ENCODE peak calls at places on chromosomes 6 and 20, in eight cellular contexts. One of them, this sample, is unnamed.

GRCh38 chr6:34663887-34664269 is 32.7 kb downstream of the ILRUN start:
- DNase-seq in esophagus muscularis mucosa: no peak
- DNase-seq in EL: peak; percentile 21
- DNase-seq in myocyte: no peak
- DNase-seq in HEK293T: no peak
- DNase-seq in thoracic aorta: no peak
- DNase-seq in stimulated activated CD8-positive, alpha-beta memory T cell treated with anti-CD3 and anti-CD28 coated beads, Interleukin-2, amount 100 ng/mL, for 48 hours: no peak
- DNase-seq in cardiac fibroblast: peak; percentile 39
- DNase-seq in this sample: peak; percentile 35

GRCh38 chr6:32868257-32868788 is 14.3 kb downstream of the PSMB9 start:
- DNase-seq in esophagus muscularis mucosa: peak; percentile 93
- DNase-seq in EL: peak; percentile 77
- DNase-seq in myocyte: peak; percentile 83
- DNase-seq in HEK293T: peak; percentile 60
- DNase-seq in thoracic aorta: no peak
- DNase-seq in stimulated activated CD8-positive, alpha-beta memory T cell treated with anti-CD3 and anti-CD28 coated beads, Interleukin-2, amount 100 ng/mL, for 48 hours: peak; percentile 80
- DNase-seq in cardiac fibroblast: peak; percentile 80
- DNase-seq in this sample: peak; percentile 80

GRCh38 chr20:49214546-49214945 is 4.7 kb upstream of the DDX27 start:
- DNase-seq in esophagus muscularis mucosa: no peak
- DNase-seq in EL: no peak
- DNase-seq in myocyte: no peak
- DNase-seq in HEK293T: no peak
- DNase-seq in thoracic aorta: no peak
- DNase-seq in stimulated activated CD8-positive, alpha-beta memory T cell treated with anti-CD3 and anti-CD28 coated beads, Interleukin-2, amount 100 ng/mL, for 48 hours: no peak
- DNase-seq in cardiac fibroblast: no peak
- DNase-seq in this sample: no peak

GRCh38 chr20:44181611-44182010 is 5.4 kb downstream of the JPH2 start:
- DNase-seq in esophagus muscularis mucosa: no peak
- DNase-seq in EL: no peak
- DNase-seq in myocyte: peak; percentile 85
- DNase-seq in HEK293T: no peak
- DNase-seq in thoracic aorta: no peak
- DNase-seq in stimulated activated CD8-positive, alpha-beta memory T cell treated with anti-CD3 and anti-CD28 coated beads, Interleukin-2, amount 100 ng/mL, for 48 hours: no peak
- DNase-seq in cardiac fibroblast: no peak
- DNase-seq in this sample: no peak

GRCh38 chr20:52410182-52410647 is 218.6 kb upstream of the ZFP64 start:
- DNase-seq in esophagus muscularis mucosa: no peak
- DNase-seq in EL: no peak
- DNase-seq in myocyte: peak; percentile 20
- DNase-seq in HEK293T: no peak
- DNase-seq in thoracic aorta: no peak
- DNase-seq in stimulated activated CD8-positive, alpha-beta memory T cell treated with anti-CD3 and anti-CD28 coated beads, Interleukin-2, amount 100 ng/mL, for 48 hours: no peak
- DNase-seq in cardiac fibroblast: peak; percentile 78
- DNase-seq in this sample: no peak

GRCh38 chr6:104711371-104711770 is 148.3 kb downstream of the HACE1 start:
- DNase-seq in esophagus muscularis mucosa: no peak
- DNase-seq in EL: peak; percentile 54
- DNase-seq in myocyte: peak; percentile 38
- DNase-seq in HEK293T: no peak
- DNase-seq in thoracic aorta: no peak
- DNase-seq in stimulated activated CD8-positive, alpha-beta memory T cell treated with anti-CD3 and anti-CD28 coated beads, Interleukin-2, amount 100 ng/mL, for 48 hours: no peak
- DNase-seq in cardiac fibroblast: peak; percentile 55
- DNase-seq in this sample: peak; percentile 83

GRCh38 chr20:7772376-7772775 is 167.9 kb downstream of the HAO1 start:
- DNase-seq in esophagus muscularis mucosa: no peak
- DNase-seq in EL: peak; percentile 1
- DNase-seq in myocyte: peak; percentile 51
- DNase-seq in HEK293T: no peak
- DNase-seq in thoracic aorta: no peak
- DNase-seq in stimulated activated CD8-positive, alpha-beta memory T cell treated with anti-CD3 and anti-CD28 coated beads, Interleukin-2, amount 100 ng/mL, for 48 hours: no peak
- DNase-seq in cardiac fibroblast: peak; percentile 77
- DNase-seq in this sample: peak; percentile 2

GRCh38 chr20:47546184-47547033 is 44.7 kb downstream of the NCOA3 start:
- DNase-seq in esophagus muscularis mucosa: no peak
- DNase-seq in EL: peak; percentile 68
- DNase-seq in myocyte: peak; percentile 68
- DNase-seq in HEK293T: no peak
- DNase-seq in thoracic aorta: no peak
- DNase-seq in stimulated activated CD8-positive, alpha-beta memory T cell treated with anti-CD3 and anti-CD28 coated beads, Interleukin-2, amount 100 ng/mL, for 48 hours: no peak
- DNase-seq in cardiac fibroblast: peak; percentile 56
- DNase-seq in this sample: peak; percentile 59

GRCh38 chr6:109420751-109421150 is 19.7 kb downstream of the PPIL6 start:
- DNase-seq in esophagus muscularis mucosa: no peak
- DNase-seq in EL: no peak
- DNase-seq in myocyte: no peak
- DNase-seq in HEK293T: no peak
- DNase-seq in thoracic aorta: no peak
- DNase-seq in stimulated activated CD8-positive, alpha-beta memory T cell treated with anti-CD3 and anti-CD28 coated beads, Interleukin-2, amount 100 ng/mL, for 48 hours: no peak
- DNase-seq in cardiac fibroblast: no peak
- DNase-seq in this sample: peak; percentile 41

GRCh38 chr6:139219746-139220145 is 72.1 kb downstream of the TXLNB start:
- DNase-seq in esophagus muscularis mucosa: no peak
- DNase-seq in EL: no peak
- DNase-seq in myocyte: no peak
- DNase-seq in HEK293T: no peak
- DNase-seq in thoracic aorta: no peak
- DNase-seq in stimulated activated CD8-positive, alpha-beta memory T cell treated with anti-CD3 and anti-CD28 coated beads, Interleukin-2, amount 100 ng/mL, for 48 hours: no peak
- DNase-seq in cardiac fibroblast: no peak
- DNase-seq in this sample: no peak

GRCh38 chr6:137024172-137024990 is 20.4 kb downstream of the IL20RA start:
- DNase-seq in esophagus muscularis mucosa: peak; percentile 26
- DNase-seq in EL: no peak
- DNase-seq in myocyte: peak; percentile 63
- DNase-seq in HEK293T: no peak
- DNase-seq in thoracic aorta: no peak
- DNase-seq in stimulated activated CD8-positive, alpha-beta memory T cell treated with anti-CD3 and anti-CD28 coated beads, Interleukin-2, amount 100 ng/mL, for 48 hours: no peak
- DNase-seq in cardiac fibroblast: no peak
- DNase-seq in this sample: no peak

GRCh38 chr6:163356324-163356723 is 58.2 kb upstream of the QKI start:
- DNase-seq in esophagus muscularis mucosa: no peak
- DNase-seq in EL: peak; percentile 77
- DNase-seq in myocyte: no peak
- DNase-seq in HEK293T: peak; percentile 62
- DNase-seq in thoracic aorta: no peak
- DNase-seq in stimulated activated CD8-positive, alpha-beta memory T cell treated with anti-CD3 and anti-CD28 coated beads, Interleukin-2, amount 100 ng/mL, for 48 hours: no peak
- DNase-seq in cardiac fibroblast: peak; percentile 84
- DNase-seq in this sample: peak; percentile 92

GRCh38 chr6:17584241-17584803 is 15.8 kb upstream of the FAM8A1 start:
- DNase-seq in esophagus muscularis mucosa: no peak
- DNase-seq in EL: peak; percentile 85
- DNase-seq in myocyte: peak; percentile 89
- DNase-seq in HEK293T: peak; percentile 59
- DNase-seq in thoracic aorta: no peak
- DNase-seq in stimulated activated CD8-positive, alpha-beta memory T cell treated with anti-CD3 and anti-CD28 coated beads, Interleukin-2, amount 100 ng/mL, for 48 hours: no peak
- DNase-seq in cardiac fibroblast: peak; percentile 88
- DNase-seq in this sample: peak; percentile 84

GRCh38 chr20:53621482-53622246 is 28.0 kb upstream of the ZNF217 start:
- DNase-seq in esophagus muscularis mucosa: no peak
- DNase-seq in EL: peak; percentile 92
- DNase-seq in myocyte: peak; percentile 53
- DNase-seq in HEK293T: peak; percentile 19
- DNase-seq in thoracic aorta: no peak
- DNase-seq in stimulated activated CD8-positive, alpha-beta memory T cell treated with anti-CD3 and anti-CD28 coated beads, Interleukin-2, amount 100 ng/mL, for 48 hours: no peak
- DNase-seq in cardiac fibroblast: peak; percentile 96
- DNase-seq in this sample: peak; percentile 85

GRCh38 chr20:11703119-11703518 is 214.6 kb upstream of the BTBD3 start:
- DNase-seq in esophagus muscularis mucosa: no peak
- DNase-seq in EL: no peak
- DNase-seq in myocyte: no peak
- DNase-seq in HEK293T: no peak
- DNase-seq in thoracic aorta: no peak
- DNase-seq in stimulated activated CD8-positive, alpha-beta memory T cell treated with anti-CD3 and anti-CD28 coated beads, Interleukin-2, amount 100 ng/mL, for 48 hours: no peak
- DNase-seq in cardiac fibroblast: no peak
- DNase-seq in this sample: no peak

GRCh38 chr20:50052952-50053789 is 59.8 kb downstream of the UBE2V1 start:
- DNase-seq in esophagus muscularis mucosa: no peak
- DNase-seq in EL: no peak
- DNase-seq in myocyte: no peak
- DNase-seq in HEK293T: no peak
- DNase-seq in thoracic aorta: no peak
- DNase-seq in stimulated activated CD8-positive, alpha-beta memory T cell treated with anti-CD3 and anti-CD28 coated beads, Interleukin-2, amount 100 ng/mL, for 48 hours: no peak
- DNase-seq in cardiac fibroblast: no peak
- DNase-seq in this sample: no peak

GRCh38 chr6:42030585-42031506 is 19.5 kb upstream of the TAF8 start:
- DNase-seq in esophagus muscularis mucosa: no peak
- DNase-seq in EL: no peak
- DNase-seq in myocyte: peak; percentile 98
- DNase-seq in HEK293T: no peak
- DNase-seq in thoracic aorta: no peak
- DNase-seq in stimulated activated CD8-positive, alpha-beta memory T cell treated with anti-CD3 and anti-CD28 coated beads, Interleukin-2, amount 100 ng/mL, for 48 hours: no peak
- DNase-seq in cardiac fibroblast: peak; percentile 79
- DNase-seq in this sample: no peak

GRCh38 chr6:142009647-142010046 is 123.1 kb upstream of the GJE1 start:
- DNase-seq in esophagus muscularis mucosa: no peak
- DNase-seq in EL: peak; percentile 69
- DNase-seq in myocyte: peak; percentile 96
- DNase-seq in HEK293T: no peak
- DNase-seq in thoracic aorta: no peak
- DNase-seq in stimulated activated CD8-positive, alpha-beta memory T cell treated with anti-CD3 and anti-CD28 coated beads, Interleukin-2, amount 100 ng/mL, for 48 hours: no peak
- DNase-seq in cardiac fibroblast: peak; percentile 85
- DNase-seq in this sample: peak; percentile 35

GRCh38 chr6:150813319-150813992 is 52.0 kb upstream of the MTHFD1L start:
- DNase-seq in esophagus muscularis mucosa: no peak
- DNase-seq in EL: peak; percentile 26
- DNase-seq in myocyte: peak; percentile 3
- DNase-seq in HEK293T: no peak
- DNase-seq in thoracic aorta: no peak
- DNase-seq in stimulated activated CD8-positive, alpha-beta memory T cell treated with anti-CD3 and anti-CD28 coated beads, Interleukin-2, amount 100 ng/mL, for 48 hours: peak; percentile 36
- DNase-seq in cardiac fibroblast: peak; percentile 44
- DNase-seq in this sample: peak; percentile 42

GRCh38 chr6:22928775-22929174 is 359.4 kb downstream of the HDGFL1 start:
- DNase-seq in esophagus muscularis mucosa: no peak
- DNase-seq in EL: no peak
- DNase-seq in myocyte: no peak
- DNase-seq in HEK293T: no peak
- DNase-seq in thoracic aorta: no peak
- DNase-seq in stimulated activated CD8-positive, alpha-beta memory T cell treated with anti-CD3 and anti-CD28 coated beads, Interleukin-2, amount 100 ng/mL, for 48 hours: no peak
- DNase-seq in cardiac fibroblast: no peak
- DNase-seq in this sample: no peak

GRCh38 chr6:148983986-148984385 is 237.2 kb downstream of the UST start:
- DNase-seq in esophagus muscularis mucosa: peak; percentile 53
- DNase-seq in EL: no peak
- DNase-seq in myocyte: no peak
- DNase-seq in HEK293T: no peak
- DNase-seq in thoracic aorta: no peak
- DNase-seq in stimulated activated CD8-positive, alpha-beta memory T cell treated with anti-CD3 and anti-CD28 coated beads, Interleukin-2, amount 100 ng/mL, for 48 hours: no peak
- DNase-seq in cardiac fibroblast: no peak
- DNase-seq in this sample: no peak

GRCh38 chr6:22411408-22412105 is 114.7 kb upstream of the PRL start:
- DNase-seq in esophagus muscularis mucosa: no peak
- DNase-seq in EL: peak; percentile 5
- DNase-seq in myocyte: peak; percentile 73
- DNase-seq in HEK293T: no peak
- DNase-seq in thoracic aorta: no peak
- DNase-seq in stimulated activated CD8-positive, alpha-beta memory T cell treated with anti-CD3 and anti-CD28 coated beads, Interleukin-2, amount 100 ng/mL, for 48 hours: no peak
- DNase-seq in cardiac fibroblast: peak; percentile 11
- DNase-seq in this sample: no peak

GRCh38 chr6:48764261-48764660 is 653.3 kb upstream of the PTCHD4 start:
- DNase-seq in esophagus muscularis mucosa: no peak
- DNase-seq in EL: no peak
- DNase-seq in myocyte: no peak
- DNase-seq in HEK293T: no peak
- DNase-seq in thoracic aorta: no peak
- DNase-seq in stimulated activated CD8-positive, alpha-beta memory T cell treated with anti-CD3 and anti-CD28 coated beads, Interleukin-2, amount 100 ng/mL, for 48 hours: no peak
- DNase-seq in cardiac fibroblast: peak; percentile 63
- DNase-seq in this sample: no peak

GRCh38 chr6:116399287-116399686 is 28.5 kb downstream of the DSE start:
- DNase-seq in esophagus muscularis mucosa: no peak
- DNase-seq in EL: no peak
- DNase-seq in myocyte: no peak
- DNase-seq in HEK293T: no peak
- DNase-seq in thoracic aorta: no peak
- DNase-seq in stimulated activated CD8-positive, alpha-beta memory T cell treated with anti-CD3 and anti-CD28 coated beads, Interleukin-2, amount 100 ng/mL, for 48 hours: no peak
- DNase-seq in cardiac fibroblast: no peak
- DNase-seq in this sample: no peak

GRCh38 chr20:54869765-54870164 is 394.4 kb downstream of the DOK5 start:
- DNase-seq in esophagus muscularis mucosa: no peak
- DNase-seq in EL: no peak
- DNase-seq in myocyte: no peak
- DNase-seq in HEK293T: no peak
- DNase-seq in thoracic aorta: no peak
- DNase-seq in stimulated activated CD8-positive, alpha-beta memory T cell treated with anti-CD3 and anti-CD28 coated beads, Interleukin-2, amount 100 ng/mL, for 48 hours: no peak
- DNase-seq in cardiac fibroblast: no peak
- DNase-seq in this sample: no peak

GRCh38 chr6:32774428-32774827 is 11.1 kb upstream of the HLA-DQB2 start:
- DNase-seq in esophagus muscularis mucosa: no peak
- DNase-seq in EL: no peak
- DNase-seq in myocyte: no peak
- DNase-seq in HEK293T: no peak
- DNase-seq in thoracic aorta: no peak
- DNase-seq in stimulated activated CD8-positive, alpha-beta memory T cell treated with anti-CD3 and anti-CD28 coated beads, Interleukin-2, amount 100 ng/mL, for 48 hours: no peak
- DNase-seq in cardiac fibroblast: no peak
- DNase-seq in this sample: peak; percentile 5

GRCh38 chr6:91523511-91523910 is 936.6 kb upstream of the MAP3K7 start:
- DNase-seq in esophagus muscularis mucosa: no peak
- DNase-seq in EL: no peak
- DNase-seq in myocyte: peak; percentile 6
- DNase-seq in HEK293T: no peak
- DNase-seq in thoracic aorta: no peak
- DNase-seq in stimulated activated CD8-positive, alpha-beta memory T cell treated with anti-CD3 and anti-CD28 coated beads, Interleukin-2, amount 100 ng/mL, for 48 hours: no peak
- DNase-seq in cardiac fibroblast: no peak
- DNase-seq in this sample: no peak

GRCh38 chr6:16570946-16571345 is 190.3 kb downstream of the ATXN1 start:
- DNase-seq in esophagus muscularis mucosa: no peak
- DNase-seq in EL: no peak
- DNase-seq in myocyte: no peak
- DNase-seq in HEK293T: no peak
- DNase-seq in thoracic aorta: no peak
- DNase-seq in stimulated activated CD8-positive, alpha-beta memory T cell treated with anti-CD3 and anti-CD28 coated beads, Interleukin-2, amount 100 ng/mL, for 48 hours: no peak
- DNase-seq in cardiac fibroblast: no peak
- DNase-seq in this sample: no peak